ENCODE peak calls at places on chromosomes 11 and 22, in five cellular contexts. O is heart left ventricle, H is mesenchymal stem cell, C is MM.1S, A is lung. T is an unnamed sample.
A peak's percentile ranks its signal among the peaks of the same experiment; 100 is the strongest.

GRCh38 chr11:5600374-5600851 is 4.0 kb downstream of the TRIM6 start:
- DNase-seq in A (peak; percentile 77), O (peak; percentile 69), H (peak; percentile 91), C (peak; percentile 67), T (peak; percentile 67)

GRCh38 chr11:18368236-18368635 is 26.1 kb upstream of the LDHA start:
- DNase-seq in O (no peak), C (no peak), A (no peak), H (no peak), T (no peak)

GRCh38 chr11:31805037-31805628 is 6.0 kb downstream of the PAX6 start:
- DNase-seq in A (no peak), O (no peak), H (no peak), C (no peak), T (no peak)

GRCh38 chr22:46612904-46613605 is 7.1 kb upstream of the GRAMD4 start:
- DNase-seq in O (peak; percentile 61), A (no peak), H (peak; percentile 29), C (no peak), T (no peak)

GRCh38 chr11:17777726-17778091 is 43.1 kb downstream of the KCNC1 start:
- DNase-seq in H (no peak), C (no peak), O (no peak), A (no peak), T (no peak)

GRCh38 chr11:74024630-74025029 is 15.7 kb upstream of the UCP3 start:
- DNase-seq in H (peak; percentile 89), O (peak; percentile 65), C (no peak), A (peak; percentile 42), T (peak; percentile 83)

GRCh38 chr22:42353883-42354727 is 78.1 kb downstream of the NFAM1 start:
- DNase-seq in C (no peak), O (no peak), H (no peak), A (no peak), T (no peak)

GRCh38 chr11:116162541-116163230 is 610.1 kb downstream of the BUD13 start:
- DNase-seq in C (no peak), H (no peak), O (no peak), A (peak; percentile 23), T (no peak)

GRCh38 chr22:31305194-31305593 is 12.9 kb upstream of the PIK3IP1 start:
- DNase-seq in H (no peak), A (no peak), C (no peak), O (no peak), T (no peak)

GRCh38 chr11:95345651-95346050 is 114.6 kb upstream of the SESN3 start:
- DNase-seq in C (peak; percentile 19), O (no peak), H (no peak), A (no peak), T (no peak)

GRCh38 chr22:32967285-32968101 is 90.7 kb downstream of the SYN3 start:
- DNase-seq in H (no peak), A (no peak), C (no peak), O (no peak), T (no peak)

GRCh38 chr11:77130763-77131513 is 2.9 kb downstream of the MYO7A start:
- DNase-seq in H (no peak), O (peak; percentile 73), A (no peak), C (no peak), T (peak; percentile 54)

GRCh38 chr11:71434576-71435130 is 13.5 kb downstream of the DHCR7 start:
- DNase-seq in A (no peak), C (no peak), H (no peak), O (no peak), T (no peak)

GRCh38 chr22:25134028-25134427 is 65.6 kb upstream of the CRYBB3 start:
- DNase-seq in A (peak; percentile 65), O (no peak), H (no peak), C (no peak), T (no peak)

GRCh38 chr22:49327411-49327810 is 500.3 kb downstream of the BRD1 start:
- DNase-seq in H (no peak), O (no peak), C (no peak), A (no peak), T (no peak)

GRCh38 chr22:49329636-49330035 is 498.0 kb downstream of the BRD1 start:
- DNase-seq in H (no peak), O (no peak), A (peak; percentile 11), C (no peak), T (no peak)

GRCh38 chr22:49330421-49331222 is 497.1 kb downstream of the BRD1 start:
- DNase-seq in A (peak; percentile 17), C (no peak), H (no peak), O (no peak), T (peak; percentile 14)

GRCh38 chr22:49328076-49328475 is 499.6 kb downstream of the BRD1 start:
- DNase-seq in O (no peak), C (no peak), A (no peak), H (no peak), T (peak; percentile 3)

GRCh38 chr22:49328630-49329405 is 498.9 kb downstream of the BRD1 start:
- DNase-seq in A (peak; percentile 9), O (no peak), C (no peak), H (no peak), T (no peak)
- H3K4me1 ChIP-seq in A (no peaks in the 10 kb centered on the region), O (no peaks in the 10 kb centered on the region), C (no peaks in the 10 kb centered on the region), H (no peaks in the 10 kb centered on the region), T (no peaks in the 10 kb centered on the region)

GRCh38 chr22:49180683-49181024 is 647.0 kb downstream of the BRD1 start:
- DNase-seq in H (no peak), A (no peak), C (no peak), O (no peak), T (no peak)
- H3K36me3 ChIP-seq in H (no peaks in the 10 kb centered on the region), A (no peaks in the 10 kb centered on the region), C (no peaks in the 10 kb centered on the region), O (no peaks in the 10 kb centered on the region), T (no peaks in the 10 kb centered on the region)

GRCh38 chr11:66413167-66413566 is 7.7 kb upstream of the NPAS4 start:
- DNase-seq in A (no peak), C (no peak), H (no peak), O (no peak), T (no peak)
- H3K4me1 ChIP-seq in A (peaks cover 2% of the 10 kb centered on the region), C (no peaks in the 10 kb centered on the region), H (peaks cover 11% of the 10 kb centered on the region), O (peaks cover 13% of the 10 kb centered on the region), T (peaks cover 15% of the 10 kb centered on the region)

DNA sequence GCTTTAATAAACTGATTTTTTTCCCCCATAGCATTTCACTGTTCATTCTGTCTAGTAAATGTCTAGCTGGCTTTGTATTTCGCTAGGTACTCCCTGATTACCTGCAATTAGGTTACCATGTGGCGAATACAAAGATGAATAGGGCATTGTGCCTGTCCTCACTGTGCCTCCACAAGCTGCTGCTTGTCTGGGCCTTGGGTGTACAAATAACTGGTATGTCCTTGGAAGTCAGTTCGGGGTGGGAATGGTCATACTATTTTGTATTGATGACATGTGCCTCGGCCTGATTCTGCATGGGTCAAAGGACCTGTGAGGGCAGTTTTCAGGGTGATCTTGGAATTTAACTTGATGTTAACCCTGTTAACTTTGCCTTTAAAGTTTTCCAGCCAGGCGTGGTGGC is 11.4 kb downstream of the RBM4 start:
- DNase-seq in O (no peak), H (no peak), A (no peak), C (no peak), T (no peak)
- H3K36me3 ChIP-seq in O (peaks cover 93% of the 10 kb centered on the region), H (peaks cover 45% of the 10 kb centered on the region), A (peaks cover 18% of the 10 kb centered on the region), C (peaks cover 9% of the 10 kb centered on the region), T (peaks cover 67% of the 10 kb centered on the region)

GRCh38 chr22:37741312-37741795 is 44.5 kb downstream of the TRIOBP start:
- DNase-seq in A (peak; percentile 86), O (peak; percentile 90), H (peak; percentile 99), C (no peak), T (peak; percentile 82)

GRCh38 chr22:37740455-37741311 is 43.8 kb downstream of the TRIOBP start:
- DNase-seq in O (no peak), C (no peak), H (no peak), A (no peak), T (no peak)

GRCh38 chr22:37739611-37740049 is 42.8 kb downstream of the TRIOBP start:
- DNase-seq in C (no peak), O (peak; percentile 61), A (no peak), H (no peak), T (peak; percentile 49)

GRCh38 chr22:37744589-37744988 is 47.7 kb downstream of the TRIOBP start:
- DNase-seq in O (no peak), H (no peak), C (no peak), A (no peak), T (no peak)

GRCh38 chr22:37742374-37743092 is 45.7 kb downstream of the TRIOBP start:
- DNase-seq in C (no peak), O (peak; percentile 54), A (no peak), H (peak; percentile 94), T (no peak)
- H3K4me1 ChIP-seq in C (peaks cover 7% of the 10 kb centered on the region), O (peaks cover 49% of the 10 kb centered on the region), A (no peaks in the 10 kb centered on the region), H (peaks cover 56% of the 10 kb centered on the region), T (peaks cover 3% of the 10 kb centered on the region)

GRCh38 chr11:68581439-68581838 is 102.9 kb upstream of the GAL start:
- DNase-seq in H (no peak), C (no peak), O (peak; percentile 75), A (peak; percentile 76), T (peak; percentile 76)
- H3K36me3 ChIP-seq in H (peaks cover 12% of the 10 kb centered on the region), C (peaks cover 10% of the 10 kb centered on the region), O (peaks cover 78% of the 10 kb centered on the region), A (peaks cover 22% of the 10 kb centered on the region), T (peaks cover 73% of the 10 kb centered on the region)